ENCODE peak calls at places on chromosomes 4 and X, in five cellular contexts. X, Z, C, O and L are unnamed samples.

GRCh38 chr4:14434916-14435315 is 567.4 kb upstream of the CPEB2 start:
- DNase-seq in X (no peak), Z (no peak), C (no peak), O (no peak), L (no peak)

GRCh38 chr4:189121336-189121735 is 819.3 kb upstream of the FRG1 start:
- DNase-seq in X (no peak), Z (no peak), C (no peak), O (no peak), L (no peak)

GRCh38 chrX:118164138-118164537 is 47.5 kb upstream of the KLHL13 start:
- DNase-seq in X (no peak), Z (no peak), C (no peak), O (no peak), L (no peak)

GRCh38 chrX:46837543-46838481 is 969 bp downstream of the RP2 start:
- DNase-seq in X (peak), Z (no peak), C (no peak), O (no peak), L (no peak)

GRCh38 chr4:80069108-80069836 is 3.8 kb downstream of the ANTXR2 start:
- DNase-seq in X (no peak), Z (no peak), C (no peak), O (no peak), L (no peak)

GRCh38 chr4:105122334-105122733 is 24.3 kb upstream of the TET2 start:
- DNase-seq in X (no peak), Z (no peak), C (peak), O (no peak), L (no peak)

GRCh38 chrX:120559799-120560198 is 963 bp downstream of the CUL4B start:
- DNase-seq in X (no peak), Z (no peak), C (no peak), O (no peak), L (no peak)

GRCh38 chr4:2825740-2826139 is 17.9 kb upstream of the ADD1 start:
- DNase-seq in X (no peak), Z (no peak), C (no peak), O (peak), L (no peak)

GRCh38 chr4:33060873-33061542 is 2340.8 kb downstream of the PCDH7 start:
- DNase-seq in X (peak), Z (peak), C (peak), O (no peak), L (no peak)

GRCh38 chrX:11787564-11787963 is 29.5 kb downstream of the MSL3 start:
- DNase-seq in X (peak), Z (no peak), C (peak), O (peak), L (no peak)

GRCh38 chrX:136745215-136746173 is 35.2 kb downstream of the ARHGEF6 start:
- DNase-seq in X (peak), Z (no peak), C (no peak), O (no peak), L (no peak)

GRCh38 chrX:20362268-20363002 is 95.7 kb upstream of the RPS6KA3 start:
- DNase-seq in X (no peak), Z (no peak), C (no peak), O (no peak), L (no peak)

GRCh38 chr4:143721317-143721716 is 20.8 kb upstream of the FREM3 start:
- DNase-seq in X (no peak), Z (no peak), C (no peak), O (no peak), L (no peak)

GRCh38 chrX:110394653-110395052 is 36.0 kb downstream of the RTL9 start:
- DNase-seq in X (no peak), Z (no peak), C (no peak), O (no peak), L (no peak)

GRCh38 chrX:69510137-69510715 is 6.1 kb downstream of the NALF2 start:
- DNase-seq in X (no peak), Z (no peak), C (no peak), O (no peak), L (no peak)

GRCh38 chr4:149048451-149049143 is 606.4 kb upstream of the NR3C2 start:
- DNase-seq in X (no peak), Z (no peak), C (no peak), O (no peak), L (no peak)

GRCh38 chrX:108072746-108073145 is 18.6 kb downstream of the PSMD10 start:
- DNase-seq in X (no peak), Z (no peak), C (no peak), O (no peak), L (no peak)

GRCh38 chr4:88674989-88675388 is 22.6 kb downstream of the NAP1L5 start:
- DNase-seq in X (no peak), Z (no peak), C (no peak), O (no peak), L (no peak)

GRCh38 chrX:151985955-151986354 is 11.5 kb upstream of the GABRE start:
- DNase-seq in X (no peak), Z (no peak), C (no peak), O (no peak), L (no peak)

DNA sequence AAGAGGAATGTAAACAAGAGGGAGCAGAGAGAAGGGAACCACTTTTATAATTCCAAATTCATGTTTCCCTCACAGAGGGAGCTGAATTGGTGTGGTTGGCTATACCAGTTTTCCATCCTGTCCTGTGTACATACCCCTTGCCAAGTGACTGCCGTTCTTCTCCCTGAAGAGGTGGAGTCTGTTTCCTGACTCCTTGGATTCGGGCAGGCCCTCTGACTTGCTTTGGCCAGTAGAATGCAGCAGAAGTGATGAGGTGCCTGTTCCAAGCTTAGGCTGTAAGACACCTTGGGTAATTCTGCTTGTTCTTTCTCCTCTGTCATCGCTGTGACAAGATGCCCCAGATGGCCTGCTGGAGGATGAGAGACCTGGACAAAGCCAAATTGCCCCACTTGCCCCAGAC is 124.7 kb downstream of the UCHL1 start:
- DNase-seq in X (no peak), Z (no peak), C (no peak), O (no peak), L (no peak)
- H3K27ac ChIP-seq in X (no peak), Z (no peak), C (no peak), O (no peak), L (no peak)

DNA sequence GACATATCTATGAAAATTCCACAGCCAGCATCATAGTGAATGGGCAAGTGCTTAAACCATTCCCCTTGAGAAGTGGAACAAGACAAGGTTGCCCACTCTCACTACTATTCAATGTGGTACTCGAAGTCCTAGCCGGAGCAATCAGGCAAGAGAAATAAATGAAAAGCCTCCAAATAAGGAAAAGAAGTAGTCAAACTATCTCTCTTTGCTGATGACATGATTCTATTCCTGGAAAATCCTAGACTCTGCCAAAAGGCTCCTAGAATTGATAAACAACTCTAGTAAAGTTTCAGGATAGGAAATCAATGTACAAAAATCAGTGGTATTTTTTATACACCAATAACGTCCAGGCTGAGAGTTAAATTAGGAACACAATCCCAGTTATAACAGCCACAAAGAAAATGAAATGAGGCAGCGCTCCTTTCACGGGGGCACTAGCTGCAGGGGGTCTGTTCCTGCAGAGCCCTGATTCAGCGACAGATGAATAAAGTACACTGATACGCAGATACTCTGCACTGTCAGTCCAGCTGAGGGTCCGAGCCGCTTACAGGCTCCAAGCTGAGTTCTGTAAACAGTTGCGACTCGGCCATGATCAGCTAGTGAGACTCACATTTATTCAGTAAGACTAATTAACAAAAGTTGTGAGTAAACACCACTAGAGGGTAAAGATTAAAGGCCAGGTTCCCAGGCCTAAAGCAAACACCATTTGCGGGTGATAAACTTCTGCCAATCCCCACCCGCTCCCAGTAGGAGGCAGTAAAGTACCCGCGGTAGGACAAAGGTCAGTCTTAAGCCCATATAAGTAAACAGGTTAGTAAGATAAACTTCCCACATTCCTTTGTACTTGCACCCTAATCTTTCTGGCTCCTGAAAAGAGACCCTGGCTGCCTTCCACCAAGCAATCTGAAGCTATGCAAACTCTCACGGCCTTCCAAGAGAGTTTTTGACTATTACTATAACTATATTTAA is 290.6 kb upstream of the GRID2 start:
- DNase-seq in X (no peak), Z (no peak), C (peak), O (no peak), L (no peak)
- TF ChIP-seq POLR2AphosphoS5 in X (no peak), Z (no peak), C (no peak), O (no peak), L (no peak)

DNA sequence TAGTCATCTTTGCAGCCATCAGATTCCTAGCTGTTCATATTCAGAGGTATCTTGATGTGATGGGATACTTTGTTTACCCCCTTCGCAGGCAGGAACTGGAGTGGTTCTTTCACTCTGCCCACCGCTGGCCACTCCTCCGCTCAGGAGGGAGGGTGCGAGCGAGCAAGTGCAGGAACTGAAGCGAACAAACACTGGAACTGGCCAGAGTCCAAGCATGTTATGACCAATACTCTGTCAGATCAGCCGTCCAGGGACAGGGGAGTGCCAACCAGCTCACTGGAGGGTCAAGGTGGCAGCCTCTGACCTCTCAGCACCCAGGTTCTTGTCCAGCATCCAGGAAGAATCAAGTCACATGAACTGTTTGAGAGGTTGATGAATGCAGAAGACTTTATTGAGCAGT is 18.0 kb upstream of the MANBA start:
- DNase-seq in X (no peak), Z (no peak), C (no peak), O (no peak), L (no peak)
- H3K27ac ChIP-seq in X (no peak), Z (no peak), C (no peak), O (no peak), L (no peak)

DNA sequence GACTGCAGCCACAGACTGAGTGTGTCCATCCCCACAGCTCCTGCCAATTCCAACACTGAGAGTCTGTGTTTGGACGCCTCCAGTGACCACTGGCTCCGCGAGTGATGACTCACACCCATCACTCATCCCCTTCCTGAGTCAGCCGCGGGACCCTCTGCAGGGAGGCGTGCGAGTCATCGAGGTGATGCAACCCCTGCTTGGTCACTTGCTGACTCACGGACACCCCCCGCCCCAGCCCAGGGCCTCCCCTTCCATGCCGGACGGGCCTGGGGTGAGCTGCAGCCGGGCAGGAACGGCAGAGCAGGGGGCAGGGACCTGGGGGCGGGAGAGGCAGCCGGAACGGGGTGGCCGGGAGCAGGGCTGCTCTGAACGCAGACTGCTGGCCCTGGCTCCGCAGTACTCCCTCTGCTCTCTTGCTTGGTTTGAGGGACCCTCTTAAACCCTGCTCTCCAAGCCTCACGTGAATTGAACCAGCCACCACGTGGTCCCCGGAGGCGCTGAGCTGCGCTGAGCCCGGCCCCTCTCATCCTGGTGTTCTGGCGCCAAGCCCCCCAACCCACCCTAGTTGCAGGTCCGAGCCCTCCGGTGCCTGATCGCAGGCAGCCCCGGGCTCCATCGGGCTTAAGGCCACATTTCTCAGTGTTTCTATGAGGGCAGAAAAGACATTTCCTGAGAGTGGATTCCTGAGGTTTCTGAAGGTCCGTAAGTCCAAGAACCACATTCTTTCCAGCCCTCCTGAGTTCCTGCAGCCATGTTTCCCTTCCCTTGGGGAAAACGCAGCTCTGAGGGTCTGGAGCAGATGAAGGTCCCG is 32.4 kb downstream of the FGFRL1 start:
- DNase-seq in X (peak), Z (peak), C (peak), O (peak), L (no peak)
- TF ChIP-seq POLR2AphosphoS5 in X (no peak), Z (peak), C (no peak), O (peak), L (no peak)

DNA sequence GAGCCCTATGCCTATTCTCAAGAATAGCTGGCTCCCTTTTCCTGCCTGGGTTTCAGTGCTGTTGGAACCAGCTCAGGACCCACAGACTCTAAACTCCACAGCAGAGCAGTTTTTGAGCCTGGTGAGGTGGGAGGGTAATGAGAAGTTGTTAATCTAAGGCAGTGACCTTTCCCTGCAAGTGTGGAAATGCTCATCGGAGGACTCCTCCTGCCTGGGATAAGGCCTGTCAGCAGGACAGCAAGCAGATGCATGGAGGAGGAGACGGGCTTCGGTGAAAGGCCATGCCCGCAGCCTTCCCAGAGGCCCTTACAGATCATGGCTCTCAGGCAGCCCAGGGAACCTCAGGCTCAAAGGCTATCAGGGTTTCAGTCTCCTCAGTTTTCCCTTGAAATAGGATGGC is 70.0 kb upstream of the SHISA3 start:
- DNase-seq in X (no peak), Z (no peak), C (no peak), O (no peak), L (no peak)
- H3K27ac ChIP-seq in X (no peak), Z (no peak), C (no peak), O (no peak), L (no peak)